ENCODE peak calls at places on chromosomes 11 and 22, in five cellular contexts. C is HS-5, Z is GM13977, O is BJ, D is right cardiac atrium. M is an unnamed sample.

GRCh38 chr11:35364101-35364780 is 55.1 kb downstream of the SLC1A2 start:
- DNase-seq in D (peak), C (peak), Z (no peak), O (peak), M (peak)

GRCh38 chr11:44632466-44633123 is 67.1 kb downstream of the CD82 start:
- DNase-seq in O (no peak), C (no peak), Z (no peak), D (peak), M (no peak)

GRCh38 chr11:67120881-67121710 is 2.0 kb downstream of the KDM2A start:
- DNase-seq in C (peak), Z (peak), O (no peak), D (no peak), M (no peak)

GRCh38 chr11:72333657-72334056 is 89.7 kb upstream of the PHOX2A start:
- DNase-seq in O (no peak), C (no peak), D (no peak), Z (no peak), M (no peak)

GRCh38 chr22:39500101-39500500 is 2.0 kb upstream of the MIEF1 start:
- DNase-seq in C (no peak), D (peak), O (no peak), Z (no peak), M (no peak)

GRCh38 chr22:30947163-30947820 is 21.3 kb downstream of the MORC2 start:
- DNase-seq in O (no peak), D (peak), Z (no peak), C (no peak), M (no peak)

GRCh38 chr11:93407777-93408401 is 77.3 kb downstream of the DEUP1 start:
- DNase-seq in Z (no peak), O (no peak), C (no peak), D (no peak), M (no peak)

GRCh38 chr11:1122356-1123002 is 35.3 kb upstream of the MUC5AC start:
- DNase-seq in Z (no peak), C (no peak), D (peak), O (no peak), M (no peak)

GRCh38 chr22:42844756-42845155 is 12.3 kb downstream of the ARFGAP3 start:
- DNase-seq in Z (no peak), D (no peak), O (peak), C (no peak), M (no peak)

GRCh38 chr22:39650996-39651782 is 80.6 kb downstream of the CACNA1I start:
- DNase-seq in D (peak), Z (no peak), O (no peak), C (no peak), M (no peak)

GRCh38 chr11:23405350-23405937 is 545.2 kb upstream of the CCDC179 start:
- DNase-seq in D (no peak), C (no peak), O (no peak), Z (no peak), M (no peak)

GRCh38 chr11:59767212-59767611 is 12.0 kb downstream of the STX3 start:
- DNase-seq in O (no peak), Z (no peak), C (no peak), D (no peak), M (no peak)

GRCh38 chr22:35559354-35560005 is 18.8 kb downstream of the RASD2 start:
- DNase-seq in O (no peak), D (no peak), Z (no peak), C (no peak), M (no peak)

GRCh38 chr22:31789803-31790202 is 36.0 kb downstream of the DEPDC5 start:
- DNase-seq in Z (no peak), O (no peak), D (no peak), C (no peak), M (no peak)

GRCh38 chr11:2573240-2574042 is 126.4 kb downstream of the KCNQ1OT1 start:
- DNase-seq in O (no peak), C (no peak), D (peak), Z (no peak), M (no peak)

GRCh38 chr11:18392434-18393321 is 1.7 kb upstream of the LDHA start:
- DNase-seq in D (no peak), C (no peak), O (no peak), Z (no peak), M (no peak)

GRCh38 chr11:120648706-120649250 is 137.2 kb downstream of the GRIK4 start:
- DNase-seq in D (no peak), O (no peak), C (no peak), Z (no peak), M (no peak)

GRCh38 chr11:13760115-13760514 is 91.6 kb downstream of the FAR1 start:
- DNase-seq in O (no peak), D (no peak), Z (no peak), C (peak), M (no peak)

GRCh38 chr22:21075516-21076138 is 29.9 kb downstream of the LRRC74B start:
- DNase-seq in C (no peak), Z (no peak), D (no peak), O (no peak), M (no peak)

GRCh38 chr11:407651-408080 is 7.1 kb downstream of the SIGIRR start:
- DNase-seq in O (no peak), D (no peak), C (no peak), Z (no peak), M (no peak)

GRCh38 chr11:106943089-106943488 is 75.2 kb downstream of the GUCY1A2 start:
- DNase-seq in D (no peak), C (no peak), O (no peak), Z (no peak), M (no peak)

GRCh38 chr11:68934321-68934645 is 30.6 kb downstream of the IGHMBP2 start:
- DNase-seq in D (no peak), Z (no peak), O (no peak), C (no peak), M (no peak)

GRCh38 chr11:69344570-69345145 is 50.7 kb downstream of the MYEOV start:
- DNase-seq in Z (no peak), C (no peak), O (no peak), D (no peak), M (no peak)

GRCh38 chr22:40721266-40721665 is 42.0 kb downstream of the MCHR1 start:
- DNase-seq in O (no peak), Z (no peak), C (peak), D (no peak), M (no peak)

GRCh38 chr11:126830216-126830615 is 170.4 kb downstream of the KIRREL3 start:
- DNase-seq in C (no peak), D (no peak), O (no peak), Z (no peak), M (no peak)

GRCh38 chr22:18044548-18045271 is 20.3 kb upstream of the MICAL3 start:
- DNase-seq in O (no peak), C (no peak), D (peak), Z (no peak), M (no peak)

GRCh38 chr11:34632105-34632780 is 11.3 kb downstream of the EHF start:
- DNase-seq in C (no peak), Z (no peak), D (no peak), O (no peak), M (no peak)